ENCODE peak calls at places on chromosome 21, in ten cellular contexts. E, X, V, Y, H, M, Z, W, L and O are unnamed samples.

GRCh38 chr21:35046880-35047229 is 2.2 kb downstream of the RUNX1 start:
- DNase-seq in E (no peak), X (no peak), V (no peak), Y (peak; percentile 72), H (no peak), M (no peak), Z (no peak), W (no peak), L (peak; percentile 31), O (peak; percentile 64)

GRCh38 chr21:45299026-45299863 is 11.6 kb upstream of the POFUT2 start:
- DNase-seq in E (peak; percentile 44), X (no peak), V (peak; percentile 58), Y (no peak), H (no peak), M (no peak), Z (no peak), W (no peak), L (no peak), O (peak; percentile 31)

GRCh38 chr21:17454315-17455027 is 58.4 kb upstream of the CXADR start:
- DNase-seq in E (no peak), X (no peak), V (peak; percentile 77), Y (peak; percentile 82), H (no peak), M (peak; percentile 92), Z (peak; percentile 70), W (peak; percentile 88), L (no peak), O (no peak)

GRCh38 chr21:15520811-15521643 is 208.8 kb upstream of the USP25 start:
- DNase-seq in E (no peak), X (no peak), V (no peak), Y (peak; percentile 26), H (no peak), M (peak; percentile 0), Z (peak; percentile 8), W (no peak), L (no peak), O (no peak)

GRCh38 chr21:14543983-14544382 is 2.1 kb downstream of the SAMSN1 start:
- DNase-seq in E (no peak), X (no peak), V (no peak), Y (no peak), H (no peak), M (no peak), Z (no peak), W (no peak), L (no peak), O (no peak)

GRCh38 chr21:30044447-30045064 is 104.8 kb upstream of the GRIK1 start:
- DNase-seq in E (no peak), X (no peak), V (peak; percentile 42), Y (peak; percentile 28), H (no peak), M (peak; percentile 7), Z (peak; percentile 1), W (peak; percentile 9), L (no peak), O (no peak)

GRCh38 chr21:45054927-45055612 is 19.3 kb upstream of the ADARB1 start:
- DNase-seq in E (no peak), X (no peak), V (no peak), Y (no peak), H (no peak), M (no peak), Z (no peak), W (no peak), L (no peak), O (no peak)

GRCh38 chr21:30718239-30718909 is at the start of gene KRTAP21-3:
- DNase-seq in E (no peak), X (no peak), V (no peak), Y (no peak), H (no peak), M (no peak), Z (no peak), W (peak; percentile 92), L (no peak), O (no peak)

GRCh38 chr21:45556302-45556644 is 14.0 kb upstream of the SLC19A1 start:
- DNase-seq in E (no peak), X (no peak), V (no peak), Y (no peak), H (no peak), M (no peak), Z (no peak), W (no peak), L (no peak), O (no peak)

GRCh38 chr21:28754127-28754611 is 238.5 kb downstream of the LTN1 start:
- DNase-seq in E (no peak), X (no peak), V (peak; percentile 98), Y (peak; percentile 57), H (no peak), M (peak; percentile 96), Z (no peak), W (no peak), L (no peak), O (no peak)

GRCh38 chr21:21295303-21295702 is 297.1 kb downstream of the NCAM2 start:
- DNase-seq in E (no peak), X (no peak), V (no peak), Y (peak; percentile 0), H (no peak), M (no peak), Z (no peak), W (no peak), L (no peak), O (no peak)

GRCh38 chr21:45325206-45326168 is 37.8 kb upstream of the POFUT2 start:
- DNase-seq in E (peak; percentile 38), X (peak; percentile 64), V (no peak), Y (no peak), H (no peak), M (no peak), Z (no peak), W (no peak), L (no peak), O (peak; percentile 70)

GRCh38 chr21:39661740-39662139 is 49.0 kb downstream of the B3GALT5 start:
- DNase-seq in E (no peak), X (no peak), V (no peak), Y (no peak), H (no peak), M (no peak), Z (no peak), W (no peak), L (no peak), O (no peak)

GRCh38 chr21:39663742-39664492 is 51.2 kb downstream of the B3GALT5 start:
- DNase-seq in E (no peak), X (peak; percentile 40), V (no peak), Y (no peak), H (no peak), M (no peak), Z (no peak), W (no peak), L (no peak), O (no peak)

GRCh38 chr21:39661121-39661520 is 48.4 kb downstream of the B3GALT5 start:
- DNase-seq in E (no peak), X (peak; percentile 39), V (no peak), Y (no peak), H (no peak), M (no peak), Z (no peak), W (no peak), L (no peak), O (no peak)

GRCh38 chr21:39663066-39663465 is 50.3 kb downstream of the B3GALT5 start:
- DNase-seq in E (no peak), X (peak; percentile 51), V (no peak), Y (no peak), H (no peak), M (no peak), Z (no peak), W (no peak), L (no peak), O (no peak)

DNA sequence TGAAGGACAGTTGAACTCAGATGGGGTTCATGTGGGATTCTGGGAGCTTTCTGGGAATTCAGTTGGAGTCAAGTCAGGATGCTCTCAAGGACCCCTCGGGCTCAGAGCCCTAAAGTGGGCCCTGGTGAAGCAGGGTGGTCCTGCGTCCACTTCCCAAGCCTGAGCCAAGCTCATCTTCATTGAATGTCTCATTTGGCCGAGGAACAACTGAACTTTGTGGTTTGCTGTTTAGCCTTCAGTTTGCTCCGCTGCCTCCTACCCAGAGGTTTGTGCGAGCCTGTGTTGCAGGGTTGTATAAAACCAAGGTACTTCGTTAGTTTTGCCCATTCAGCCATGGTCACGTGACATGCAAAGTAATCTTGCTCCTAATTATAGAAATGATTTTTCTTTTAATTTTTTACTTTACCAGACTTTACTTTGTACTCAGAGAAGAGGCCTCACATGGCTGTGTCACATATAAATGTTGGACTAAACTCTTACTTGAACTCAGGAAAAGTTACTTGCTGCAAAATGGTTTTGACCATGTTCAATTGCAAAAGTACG is 49.7 kb downstream of the B3GALT5 start:
- DNase-seq in E (no peak), X (no peak), V (no peak), Y (no peak), H (no peak), M (no peak), Z (no peak), W (no peak), L (no peak), O (no peak)
- H3K4me1 ChIP-seq in E (peaks cover 8% of the 10 kb centered on the region), X (no peaks in the 10 kb centered on the region), V (peaks cover 3% of the 10 kb centered on the region), Y (peaks cover 8% of the 10 kb centered on the region), H (no peaks in the 10 kb centered on the region), M (no peaks in the 10 kb centered on the region), Z (peaks cover 7% of the 10 kb centered on the region), W (no peaks in the 10 kb centered on the region), L (no peaks in the 10 kb centered on the region), O (peaks cover 6% of the 10 kb centered on the region)

GRCh38 chr21:41951876-41952567 is 1.8 kb downstream of the C2CD2 start:
- DNase-seq in E (no peak), X (no peak), V (no peak), Y (no peak), H (no peak), M (no peak), Z (no peak), W (no peak), L (no peak), O (no peak)
- H3K4me3 ChIP-seq in E (peak overlapping the region; percentile 86), X (peak overlapping the region; percentile 78), V (no peak overlapping the region), Y (peak overlapping the region; percentile 79), H (no peak overlapping the region), M (peak overlapping the region; percentile 92), Z (no peak overlapping the region), W (peak overlapping the region; percentile 76), L (no peak overlapping the region), O (no peak overlapping the region)

DNA sequence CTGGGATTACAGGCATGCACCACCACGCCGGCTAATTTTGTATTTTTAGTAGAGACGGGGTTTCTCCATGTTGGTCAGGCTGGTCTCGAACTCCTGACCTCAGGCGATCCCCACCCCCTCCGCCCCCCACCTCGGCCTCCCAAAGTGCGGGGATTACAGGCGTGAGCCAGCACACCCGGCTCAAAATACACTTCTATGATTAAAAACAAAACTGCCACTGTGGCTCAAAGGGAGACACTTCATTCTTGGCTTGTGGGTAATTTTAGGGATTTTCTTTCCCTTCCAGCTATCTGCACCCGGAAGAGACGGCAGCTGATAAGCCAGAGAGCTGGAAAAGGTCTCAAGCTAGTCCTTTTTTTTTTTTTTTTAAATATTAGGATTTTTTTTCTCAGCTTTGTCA is 24.5 kb downstream of the TMPRSS2 start:
- DNase-seq in E (no peak), X (no peak), V (peak; percentile 42), Y (no peak), H (no peak), M (no peak), Z (no peak), W (no peak), L (no peak), O (no peak)
- H3K4me1 ChIP-seq in E (peaks cover 23% of the 10 kb centered on the region), X (peaks cover 20% of the 10 kb centered on the region), V (no peaks in the 10 kb centered on the region), Y (peaks cover 13% of the 10 kb centered on the region), H (no peaks in the 10 kb centered on the region), M (peaks cover 4% of the 10 kb centered on the region), Z (no peaks in the 10 kb centered on the region), W (peaks cover 2% of the 10 kb centered on the region), L (peaks cover 20% of the 10 kb centered on the region), O (peaks cover 23% of the 10 kb centered on the region)

DNA sequence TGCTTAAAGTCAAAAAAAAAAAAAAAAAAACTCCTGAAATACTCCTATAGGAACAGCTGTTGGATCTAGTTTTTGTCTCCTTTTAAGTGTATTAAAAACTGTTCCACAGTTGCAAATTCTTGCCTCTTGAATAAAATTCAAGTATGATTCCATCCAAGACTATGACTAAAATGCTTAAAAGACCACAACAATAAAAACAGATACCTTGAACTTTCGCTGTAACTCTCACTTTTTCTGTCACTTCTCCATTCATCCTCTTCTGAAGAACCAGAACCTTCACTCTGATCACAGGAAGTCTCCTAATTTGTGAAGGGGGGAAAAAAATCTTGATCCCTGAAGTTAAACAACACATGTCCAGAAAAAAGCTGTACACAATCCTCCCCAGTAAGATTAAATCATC is 55.0 kb upstream of the PSMG1 start:
- DNase-seq in E (no peak), X (no peak), V (no peak), Y (peak; percentile 3), H (no peak), M (no peak), Z (no peak), W (no peak), L (no peak), O (no peak)
- H3K4me3 ChIP-seq in E (no peak overlapping the region), X (no peak overlapping the region), V (no peak overlapping the region), Y (no peak overlapping the region), H (no peak overlapping the region), M (no peak overlapping the region), Z (no peak overlapping the region), W (no peak overlapping the region), L (no peak overlapping the region), O (no peak overlapping the region)